ENCODE peak calls at places on chromosomes 2 and 18, in nine cellular contexts. D is WERI-Rb-1, X is right lobe of liver, E is tibial nerve, V is bronchial epithelial cell, Y is AG09319, L is right atrium auricular region, R is fibroblast of pulmonary artery, B is ovary. T is an unnamed sample.

GRCh38 chr2:120736955-120737801 is 1.5 kb downstream of the GLI2 start:
- DNase-seq in V (no peak), E (no peak), R (peak; percentile 90), Y (peak; percentile 80), L (peak; percentile 73), B (peak; percentile 77), D (peak; percentile 71), X (no peak), T (peak; percentile 18)

GRCh38 chr2:147051814-147052213 is 793.0 kb upstream of the ACVR2A start:
- DNase-seq in V (peak; percentile 92), R (no peak), E (no peak), X (no peak), D (no peak), B (no peak), L (no peak), Y (no peak), T (peak; percentile 24)

GRCh38 chr2:231218356-231218755 is 19.9 kb downstream of the ARMC9 start:
- DNase-seq in V (no peak), D (no peak), R (no peak), E (no peak), B (no peak), X (no peak), L (no peak), Y (no peak), T (no peak)

GRCh38 chr2:74384051-74384450 is 3.9 kb upstream of the DCTN1 start:
- DNase-seq in E (no peak), B (no peak), D (no peak), X (no peak), R (peak; percentile 38), V (no peak), L (no peak), Y (no peak), T (no peak)

GRCh38 chr2:102000012-102000411 is 8.3 kb downstream of the IL1R2 start:
- DNase-seq in X (no peak), D (no peak), Y (no peak), B (no peak), R (no peak), V (no peak), L (no peak), E (no peak), T (no peak)

GRCh38 chr18:63339920-63340484 is 20.4 kb upstream of the BCL2 start:
- DNase-seq in X (no peak), Y (peak; percentile 7), V (peak; percentile 28), B (no peak), L (no peak), R (peak; percentile 51), D (peak; percentile 43), E (no peak), T (peak; percentile 37)

GRCh38 chr2:105783151-105783738 is 38.5 kb downstream of the NCK2 start:
- DNase-seq in D (no peak), R (no peak), L (no peak), V (no peak), X (no peak), Y (no peak), E (no peak), B (no peak), T (no peak)

GRCh38 chr2:237199082-237199481 is 113.4 kb downstream of the COPS8 start:
- DNase-seq in L (no peak), X (no peak), B (no peak), V (no peak), E (no peak), Y (no peak), R (no peak), D (no peak), T (no peak)

GRCh38 chr2:106264203-106264602 is 70.1 kb upstream of the UXS1 start:
- DNase-seq in Y (no peak), V (no peak), D (no peak), B (no peak), E (no peak), R (no peak), L (no peak), X (no peak), T (no peak)

GRCh38 chr2:220696280-220696669 is 875.8 kb downstream of the EPHA4 start:
- DNase-seq in B (no peak), L (no peak), X (no peak), D (no peak), E (no peak), R (no peak), V (peak; percentile 11), Y (no peak), T (no peak)

GRCh38 chr2:215465246-215465645 is 29.4 kb upstream of the FN1 start:
- DNase-seq in X (no peak), E (no peak), L (no peak), B (no peak), R (peak; percentile 69), Y (no peak), V (peak; percentile 84), D (no peak), T (no peak)

GRCh38 chr2:109475531-109476210 is 138.1 kb downstream of the SEPTIN10 start:
- DNase-seq in R (peak; percentile 47), X (no peak), D (no peak), L (no peak), Y (no peak), V (peak; percentile 86), B (no peak), E (no peak), T (peak; percentile 58)

GRCh38 chr18:54240629-54241107 is 16.2 kb upstream of the MBD2 start:
- DNase-seq in E (no peak), V (no peak), R (no peak), B (no peak), X (peak; percentile 30), D (no peak), Y (no peak), L (no peak), T (peak; percentile 32)

GRCh38 chr2:205696541-205697441 is 14.5 kb downstream of the NRP2 start:
- DNase-seq in L (no peak), B (no peak), R (peak; percentile 39), D (peak; percentile 49), V (no peak), Y (no peak), X (no peak), E (no peak), T (no peak)

GRCh38 chr2:27705851-27706622 is 42.3 kb downstream of the SLC4A1AP start:
- DNase-seq in V (peak; percentile 100), R (peak; percentile 98), D (peak; percentile 39), B (peak; percentile 75), X (peak; percentile 39), L (peak; percentile 90), Y (peak; percentile 88), E (peak; percentile 57), T (peak; percentile 99)

GRCh38 chr2:23618265-23618664 is 233.3 kb downstream of the KLHL29 start:
- DNase-seq in V (no peak), Y (no peak), D (no peak), L (no peak), X (no peak), R (no peak), E (no peak), B (no peak), T (no peak)

GRCh38 chr2:23618696-23619530 is 233.9 kb downstream of the KLHL29 start:
- DNase-seq in R (peak; percentile 4), V (peak; percentile 29), Y (no peak), D (no peak), E (no peak), B (no peak), X (no peak), L (no peak), T (no peak)

GRCh38 chr2:23616630-23617029 is 231.7 kb downstream of the KLHL29 start:
- DNase-seq in R (no peak), B (no peak), X (no peak), L (no peak), E (no peak), D (no peak), Y (no peak), V (no peak), T (no peak)

GRCh38 chr2:23617817-23618216 is 232.8 kb downstream of the KLHL29 start:
- DNase-seq in V (no peak), D (no peak), Y (no peak), X (no peak), L (no peak), E (no peak), B (peak; percentile 59), R (no peak), T (no peak)

DNA sequence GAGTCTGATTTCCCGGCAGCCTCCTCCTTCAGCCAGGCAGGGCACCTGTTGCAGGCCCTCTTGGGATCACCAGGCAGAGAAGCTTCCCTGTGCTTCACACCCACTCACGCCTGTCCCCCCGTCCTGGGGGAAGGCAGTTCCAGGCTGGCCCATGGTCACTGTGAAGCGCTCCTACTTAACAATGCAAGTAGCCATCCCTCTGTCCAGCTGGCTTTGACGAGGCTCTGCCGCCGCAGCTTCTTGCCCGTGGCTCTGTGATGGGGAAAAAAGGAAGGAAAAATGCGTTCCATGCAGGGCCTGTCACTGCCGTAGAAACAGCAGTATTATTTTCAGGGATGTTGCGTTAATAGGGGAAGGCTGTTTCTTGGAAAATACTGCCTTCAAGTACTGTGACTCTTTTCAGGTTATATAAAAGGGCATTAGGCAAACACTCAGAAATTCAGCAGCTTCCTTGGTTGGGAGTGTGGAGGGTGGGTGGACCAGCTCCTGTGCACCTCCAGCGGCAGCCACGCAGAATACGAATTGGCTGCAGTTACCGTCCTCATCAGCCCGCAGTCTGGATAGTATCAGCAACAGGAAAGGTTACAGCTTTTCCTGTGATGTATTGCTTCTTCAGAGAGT is 232.3 kb downstream of the KLHL29 start:
- DNase-seq in X (no peak), E (peak; percentile 43), L (peak; percentile 85), R (peak; percentile 77), V (no peak), D (no peak), Y (peak; percentile 49), B (peak; percentile 79), T (no peak)
- TF ChIP-seq CTCF in X (peak; percentile 4), E (peak; percentile 38), L (no peak), R (peak; percentile 72), V (peak; percentile 33), D (no peak), Y (peak; percentile 77), B (peak; percentile 78), T (no peak)

GRCh38 chr2:170123593-170123992 is 54.4 kb upstream of the MYO3B start:
- DNase-seq in E (no peak), L (no peak), D (no peak), B (no peak), V (peak; percentile 52), R (peak; percentile 35), Y (no peak), X (no peak), T (no peak)
- TF ChIP-seq CTCF in E (no peak), L (no peak), D (no peak), B (no peak), V (no peak), R (peak; percentile 11), Y (no peak), X (no peak), T (no peak)

DNA sequence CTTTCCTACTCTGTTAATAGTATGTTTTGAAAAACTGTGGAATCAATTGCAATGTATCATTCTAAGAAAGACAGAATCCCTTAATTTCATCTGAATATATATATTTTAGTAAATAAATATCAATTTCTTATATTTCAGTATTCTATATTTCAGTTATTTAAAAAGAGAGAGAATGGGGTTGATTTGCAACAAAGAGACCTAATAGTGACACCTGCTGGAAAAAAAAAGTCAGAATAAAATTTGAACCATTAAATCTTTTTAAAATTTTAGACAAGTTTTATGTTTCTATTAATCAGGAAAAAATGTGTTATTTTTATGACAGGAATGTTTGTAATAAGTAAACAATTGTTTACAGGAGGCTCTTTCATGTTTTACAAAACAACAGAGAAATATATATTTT is 20.7 kb upstream of the CCNT2 start:
- DNase-seq in Y (no peak), L (no peak), R (peak; percentile 42), E (no peak), B (no peak), X (no peak), D (no peak), V (peak; percentile 31), T (peak; percentile 6)
- TF ChIP-seq CTCF in Y (peak; percentile 20), L (peak; percentile 44), R (peak; percentile 30), E (peak; percentile 19), B (no peak), X (peak; percentile 49), D (no peak), V (no peak), T (peak; percentile 35)

GRCh38 chr2:10795508-10796046 is 17.0 kb downstream of the PDIA6 start:
- DNase-seq in R (no peak), B (no peak), Y (no peak), E (no peak), L (no peak), X (no peak), V (no peak), D (no peak), T (no peak)
- TF ChIP-seq CTCF in R (no peak), B (no peak), Y (no peak), E (no peak), L (no peak), X (no peak), V (no peak), D (no peak), T (no peak)